ENCODE peak calls at places on chromosomes 4 and X, in five cellular contexts. M is PC-9, J is MM.1S, E is Karpas-422, B is GM23338. F is an unnamed sample.

GRCh38 chr4:28350485-28350884 is 1489.8 kb downstream of the STIM2 start:
- DNase-seq in M (no peak), J (no peak), E (no peak), B (no peak), F (peak; percentile 74)

GRCh38 chrX:69493766-69494165 is 10.4 kb upstream of the NALF2 start:
- DNase-seq in M (no peak), J (no peak), E (no peak), B (no peak), F (no peak)

GRCh38 chr4:40238700-40239548 is 42.1 kb downstream of the RHOH start:
- DNase-seq in M (no peak), J (no peak), E (no peak), B (peak; percentile 56), F (no peak)

GRCh38 chrX:53013291-53013690 is 35.3 kb upstream of the GPR173 start:
- DNase-seq in M (no peak), J (no peak), E (no peak), B (no peak), F (no peak)

GRCh38 chrX:153776611-153777045 is 4.2 kb upstream of the SRPK3 start:
- DNase-seq in M (no peak), J (no peak), E (peak; percentile 74), B (no peak), F (no peak)

GRCh38 chr4:163191999-163192398 is 25.3 kb upstream of the NAF1 start:
- DNase-seq in M (no peak), J (peak; percentile 28), E (peak; percentile 85), B (peak; percentile 60), F (peak; percentile 45)

GRCh38 chr4:40333921-40334352 is 1.2 kb upstream of the CHRNA9 start:
- DNase-seq in M (peak; percentile 93), J (no peak), E (no peak), B (peak; percentile 36), F (peak; percentile 91)

GRCh38 chr4:26201119-26201518 is 119.7 kb upstream of the RBPJ start:
- DNase-seq in M (no peak), J (no peak), E (no peak), B (no peak), F (peak; percentile 74)

GRCh38 chrX:17027931-17028330 is 81.5 kb downstream of the REPS2 start:
- DNase-seq in M (no peak), J (no peak), E (no peak), B (no peak), F (no peak)

GRCh38 chr4:92969650-92970370 is 666.0 kb downstream of the GRID2 start:
- DNase-seq in M (peak; percentile 81), J (no peak), E (no peak), B (no peak), F (peak; percentile 89)

GRCh38 chr4:32003548-32003947 is 1283.4 kb downstream of the PCDH7 start:
- DNase-seq in M (no peak), J (no peak), E (no peak), B (peak; percentile 45), F (no peak)

DNA sequence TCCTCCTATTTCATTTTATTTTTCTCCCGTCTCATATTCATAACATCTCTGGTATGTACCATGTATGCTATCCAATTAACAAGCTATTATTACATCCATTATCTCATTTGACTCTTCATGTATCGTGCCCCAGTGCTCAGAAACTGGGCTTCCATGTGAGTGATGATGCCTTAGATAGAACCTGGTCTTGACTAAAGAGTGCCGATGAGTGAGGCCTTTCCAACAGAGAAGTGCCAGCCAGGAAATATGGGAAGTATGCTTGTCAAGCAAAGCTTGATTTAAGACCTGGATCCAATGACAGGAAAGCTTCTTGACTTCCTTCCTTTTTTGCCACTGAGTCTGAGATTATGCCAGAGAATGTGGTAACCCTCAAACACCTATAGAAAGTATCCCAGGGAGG is 371.7 kb upstream of the FGF13 start:
- DNase-seq in M (no peak), J (no peak), E (no peak), B (no peak), F (no peak)
- H3K9me2 ChIP-seq in M (no peaks in the 10 kb centered on the region), J (no peaks in the 10 kb centered on the region), E (no peaks in the 10 kb centered on the region), B (no peaks in the 10 kb centered on the region), F (no peaks in the 10 kb centered on the region)

GRCh38 chrX:72042860-72043248 is 88.9 kb downstream of the RTL5 start:
- DNase-seq in M (no peak), J (no peak), E (peak; percentile 33), B (no peak), F (no peak)

GRCh38 chrX:72041166-72041565 is 90.5 kb downstream of the RTL5 start:
- DNase-seq in M (no peak), J (no peak), E (no peak), B (no peak), F (no peak)

GRCh38 chrX:72045141-72045540 is 86.6 kb downstream of the RTL5 start:
- DNase-seq in M (no peak), J (no peak), E (no peak), B (no peak), F (no peak)

GRCh38 chrX:72038868-72039267 is 92.8 kb downstream of the RTL5 start:
- DNase-seq in M (no peak), J (no peak), E (no peak), B (no peak), F (no peak)

GRCh38 chrX:72041901-72042859 is 89.5 kb downstream of the RTL5 start:
- DNase-seq in M (no peak), J (no peak), E (peak; percentile 9), B (no peak), F (peak; percentile 30)
- H3K4me2 ChIP-seq in M (no peak overlapping the region), J (no peak overlapping the region), E (no peak overlapping the region), B (no peak overlapping the region), F (no peak overlapping the region)

DNA sequence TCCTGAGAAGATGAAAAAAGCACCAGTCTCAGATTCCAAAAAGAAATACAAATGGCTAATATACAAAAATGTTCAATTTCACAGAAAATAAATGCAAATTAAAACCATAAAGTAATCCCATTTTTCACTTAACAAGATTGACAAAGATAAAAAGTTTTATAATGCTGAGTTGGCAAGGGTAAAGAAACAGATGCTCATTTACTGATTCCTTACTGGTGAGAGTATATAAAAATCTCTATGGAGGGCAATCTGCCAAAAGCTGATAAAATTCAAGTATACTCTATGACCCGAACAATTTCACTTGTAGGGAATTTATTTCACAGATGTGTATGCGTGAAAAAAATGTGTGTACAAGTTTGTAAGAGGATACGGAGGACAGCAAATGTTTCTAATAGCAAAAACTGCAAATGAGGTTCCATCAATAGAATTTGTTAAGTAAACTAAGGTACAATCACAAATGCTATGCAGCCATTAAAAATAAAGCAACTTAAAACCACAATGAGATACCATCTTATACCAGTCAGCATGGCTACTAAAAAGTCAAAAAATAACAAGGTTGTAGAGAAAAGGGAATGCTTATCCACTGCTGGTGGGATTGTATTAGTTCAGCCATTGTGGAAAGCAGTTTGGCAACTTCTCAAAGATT is 23.5 kb downstream of the DHX15 start:
- DNase-seq in M (no peak), J (no peak), E (no peak), B (no peak), F (peak; percentile 23)
- H4K20me1 ChIP-seq in M (peaks cover 96% of the 10 kb centered on the region), J (peaks cover 97% of the 10 kb centered on the region), E (peaks cover 85% of the 10 kb centered on the region), B (peaks cover 93% of the 10 kb centered on the region), F (peaks cover 69% of the 10 kb centered on the region)

DNA sequence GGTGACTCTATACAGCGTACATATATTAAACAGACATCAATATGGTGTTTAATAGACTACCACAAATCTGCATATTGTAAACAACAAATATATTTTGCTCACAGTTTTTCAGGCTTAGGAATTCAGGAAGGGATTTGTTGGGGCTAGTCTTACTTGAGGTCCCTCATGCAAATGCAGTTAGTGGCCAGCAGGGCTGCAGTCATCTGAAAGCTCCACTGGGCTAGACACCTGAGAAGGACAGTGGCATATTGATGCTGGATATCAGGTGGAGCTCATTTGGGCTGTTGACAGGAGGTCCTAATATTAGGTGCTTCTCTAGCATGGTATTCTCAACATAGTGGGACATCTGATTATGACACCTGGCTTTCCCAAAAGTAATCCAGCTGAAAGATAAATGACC is 493.8 kb upstream of the PABPC4L start:
- DNase-seq in M (no peak), J (no peak), E (no peak), B (peak; percentile 23), F (no peak)
- H3K9me2 ChIP-seq in M (no peaks in the 10 kb centered on the region), J (no peaks in the 10 kb centered on the region), E (no peaks in the 10 kb centered on the region), B (no peaks in the 10 kb centered on the region), F (no peaks in the 10 kb centered on the region)

DNA sequence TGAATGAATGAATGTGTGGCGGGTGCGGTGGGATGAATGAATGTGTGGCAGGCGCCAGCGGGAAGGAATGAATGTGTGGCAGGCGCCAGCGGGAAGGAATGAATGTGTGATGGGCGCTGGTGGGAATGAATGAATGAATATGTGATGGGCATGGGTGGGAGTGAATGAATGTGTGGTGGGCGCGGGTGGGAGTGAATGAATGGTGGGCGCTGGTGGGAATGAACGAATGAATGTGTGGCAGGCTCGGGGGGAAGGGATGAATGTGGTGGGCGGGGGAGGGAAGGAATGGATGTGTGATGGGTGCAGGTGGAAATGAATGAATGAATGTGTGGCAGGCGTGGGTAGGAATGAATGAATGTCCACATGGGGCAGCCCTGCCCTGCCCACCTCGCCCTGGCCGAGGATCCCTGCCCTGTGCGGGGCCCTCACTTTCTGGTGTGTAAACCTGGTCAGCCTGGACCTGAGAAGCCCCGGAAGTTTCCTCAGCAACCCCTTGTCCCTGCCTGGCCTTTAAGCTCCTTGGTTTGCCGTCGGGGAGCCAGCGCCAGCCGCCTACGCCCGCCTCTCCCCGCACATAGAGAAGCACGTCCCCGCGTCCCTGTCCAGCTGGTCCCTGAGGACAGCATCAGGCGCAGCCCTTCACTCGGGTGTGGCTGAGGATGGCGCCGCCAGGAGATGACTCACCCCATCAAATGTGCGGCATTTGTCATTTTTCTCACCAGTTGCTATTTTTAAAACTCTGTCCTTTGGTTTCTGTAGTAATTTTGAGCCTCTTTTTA is 112.8 kb upstream of the LRPAP1 start:
- DNase-seq in M (no peak), J (no peak), E (no peak), B (no peak), F (peak; percentile 86)
- H3K4me2 ChIP-seq in M (no peak overlapping the region), J (no peak overlapping the region), E (no peak overlapping the region), B (no peak overlapping the region), F (peak overlapping the region; percentile 27)

GRCh38 chr4:113935190-113935589 is 44.3 kb downstream of the ARSJ start:
- DNase-seq in M (no peak), J (no peak), E (no peak), B (no peak), F (peak; percentile 43)
- H4K20me1 ChIP-seq in M (no peaks in the 10 kb centered on the region), J (no peaks in the 10 kb centered on the region), E (no peaks in the 10 kb centered on the region), B (no peaks in the 10 kb centered on the region), F (no peaks in the 10 kb centered on the region)

DNA sequence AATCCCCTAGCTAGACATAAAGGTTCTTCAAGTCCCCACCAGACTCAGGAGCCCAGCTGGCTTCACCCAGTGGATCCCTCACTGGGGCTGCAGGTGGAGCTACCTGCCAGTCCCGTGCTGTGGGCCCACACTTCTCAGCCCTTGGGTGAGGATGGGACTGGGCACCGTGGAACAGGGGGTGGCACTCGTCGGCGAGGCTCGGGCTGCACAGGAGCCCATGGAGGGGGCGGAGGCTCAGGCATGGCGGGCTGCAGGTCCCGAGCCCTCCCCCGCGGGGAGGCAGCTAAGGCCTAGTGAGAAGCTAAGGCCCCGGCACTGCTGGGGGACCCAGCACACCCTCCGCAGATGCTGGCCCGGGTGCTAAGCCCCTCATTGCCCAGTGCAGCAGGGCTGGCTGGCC is 16.1 kb upstream of the ACSL4 start:
- DNase-seq in M (no peak), J (no peak), E (no peak), B (no peak), F (no peak)
- H3K9me2 ChIP-seq in M (no peaks in the 10 kb centered on the region), J (no peaks in the 10 kb centered on the region), E (no peaks in the 10 kb centered on the region), B (no peaks in the 10 kb centered on the region), F (no peaks in the 10 kb centered on the region)